ENCODE peak calls at places on chromosome 2, in six cellular contexts. G is foreskin fibroblast, E is SK-N-SH, T is neural progenitor cell, B is body of pancreas, N is fibroblast of lung. J is an unnamed sample.

GRCh38 chr2:169717691-169718063 is 16.0 kb upstream of the KLHL23 start:
- DNase-seq in N (no peak), T (no peak), B (no peak), E (no peak), G (no peak), J (no peak)

GRCh38 chr2:151891566-151892194 is 63.5 kb upstream of the ARL5A start:
- DNase-seq in B (no peak), G (no peak), N (no peak), E (no peak), T (no peak), J (no peak)

GRCh38 chr2:152012697-152013096 is 86.1 kb downstream of the CACNB4 start:
- DNase-seq in E (no peak), N (peak), G (peak), B (no peak), T (no peak), J (no peak)

GRCh38 chr2:41772697-41773096 is 275.1 kb upstream of the PKDCC start:
- DNase-seq in B (no peak), T (no peak), G (no peak), N (no peak), E (no peak), J (no peak)

GRCh38 chr2:204655101-204655500 is 109.8 kb downstream of the PARD3B start:
- DNase-seq in N (peak), B (no peak), E (no peak), G (peak), T (no peak), J (no peak)

GRCh38 chr2:239826376-239826775 is 198.8 kb downstream of the NDUFA10 start:
- DNase-seq in B (no peak), E (no peak), T (no peak), N (no peak), G (no peak), J (no peak)

GRCh38 chr2:20218331-20219320 is 6.3 kb downstream of the SDC1 start:
- DNase-seq in T (no peak), G (no peak), B (no peak), N (no peak), E (no peak), J (no peak)

GRCh38 chr2:38245114-38245641 is 131.9 kb downstream of the ATL2 start:
- DNase-seq in E (no peak), N (peak), T (no peak), B (no peak), G (no peak), J (no peak)

GRCh38 chr2:28314968-28315367 is 77.7 kb upstream of the FOSL2 start:
- DNase-seq in N (no peak), T (no peak), G (no peak), E (no peak), B (no peak), J (no peak)

GRCh38 chr2:73981081-73981968 is 3.4 kb upstream of the TET3 start:
- DNase-seq in E (peak), G (no peak), N (no peak), T (peak), B (no peak), J (peak)

GRCh38 chr2:106127776-106128268 is 66.3 kb downstream of the UXS1 start:
- DNase-seq in G (no peak), E (no peak), N (no peak), B (no peak), T (no peak), J (no peak)

GRCh38 chr2:146147448-146148012 is 1627.6 kb upstream of the ZEB2 start:
- DNase-seq in G (no peak), E (no peak), B (no peak), N (no peak), T (peak), J (no peak)

GRCh38 chr2:216090369-216090786 is 8.7 kb downstream of the TMEM169 start:
- DNase-seq in N (peak), B (no peak), T (no peak), E (no peak), G (no peak), J (peak)

GRCh38 chr2:219308142-219309093 is 783 bp downstream of the PTPRN start:
- DNase-seq in T (peak), N (peak), G (peak), E (peak), B (peak), J (peak)

GRCh38 chr2:155727097-155727906 is 605.2 kb downstream of the NR4A2 start:
- DNase-seq in G (no peak), N (peak), B (no peak), T (no peak), E (no peak), J (no peak)
- TF ChIP-seq CTCF in G (no peak), N (no peak), B (no peak), T (no peak), E (no peak), J (no peak)

GRCh38 chr2:54052825-54053718 is 62.3 kb upstream of the ACYP2 start:
- DNase-seq in N (no peak), E (no peak), B (no peak), T (peak), G (no peak), J (no peak)
- TF ChIP-seq CTCF in N (no peak), E (no peak), B (no peak), T (peak), G (peak), J (peak)

GRCh38 chr2:167595021-167595420 is 652.4 kb downstream of the STK39 start:
- DNase-seq in N (no peak), G (no peak), E (no peak), T (no peak), B (no peak), J (no peak)
- TF ChIP-seq CTCF in N (no peak), G (no peak), E (no peak), T (peak), B (no peak), J (no peak)

GRCh38 chr2:112542974-112543760 is 902 bp downstream of the POLR1B start:
- DNase-seq in B (no peak), E (peak), T (peak), G (no peak), N (peak), J (no peak)
- TF ChIP-seq CTCF in B (no peak), E (peak), T (no peak), G (no peak), N (no peak), J (no peak)

GRCh38 chr2:237791977-237792727 is 6.4 kb upstream of the RBM44 start:
- DNase-seq in B (no peak), G (peak), T (peak), E (no peak), N (no peak), J (no peak)
- TF ChIP-seq CTCF in B (no peak), G (peak), T (peak), E (peak), N (peak), J (no peak)

DNA sequence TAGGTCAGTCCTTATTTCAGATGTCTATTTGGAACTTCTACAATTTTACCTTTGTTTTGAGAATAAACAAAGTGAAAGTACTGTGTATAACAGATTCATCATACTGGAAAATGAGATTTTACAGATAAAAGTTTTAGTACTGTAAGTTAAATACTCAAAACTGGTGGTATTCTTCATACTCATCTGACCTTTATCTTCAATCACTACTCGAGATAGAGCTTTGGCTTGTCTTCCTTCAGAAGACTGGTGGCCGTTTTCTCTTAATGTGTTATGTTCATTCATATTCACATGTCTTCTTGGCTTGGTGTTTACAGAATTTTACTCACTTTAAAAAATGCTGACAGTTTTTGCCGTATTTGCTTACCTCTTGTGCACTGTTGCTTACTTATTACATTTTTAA is 2.1 kb downstream of the SPOPL start:
- DNase-seq in G (no peak), B (no peak), T (no peak), E (no peak), N (no peak), J (no peak)
- TF ChIP-seq CTCF in G (no peak), B (no peak), T (no peak), E (no peak), N (no peak), J (no peak)

DNA sequence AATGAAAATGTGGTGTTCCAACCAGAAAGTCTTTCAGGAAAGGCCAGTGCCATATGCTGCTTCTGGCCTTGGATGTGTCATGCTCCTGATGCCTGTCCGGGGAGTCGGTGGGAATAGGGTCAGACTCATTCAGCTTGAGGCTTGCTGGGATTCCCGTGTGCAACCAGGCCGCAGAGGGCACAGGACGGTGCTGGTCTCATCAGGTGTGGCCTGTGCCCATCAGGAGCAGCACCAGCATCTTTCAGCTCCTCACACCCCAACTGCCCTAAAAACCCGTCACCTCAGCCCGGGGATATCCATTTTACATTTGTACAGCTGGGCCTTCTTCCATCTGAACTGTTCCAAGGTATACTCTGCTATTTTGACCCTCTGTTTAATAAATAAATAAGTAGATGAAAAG is 13.3 kb upstream of the CNNM3 start:
- DNase-seq in B (no peak), G (no peak), E (peak), T (no peak), N (no peak), J (no peak)
- TF ChIP-seq CTCF in B (no peak), G (no peak), E (no peak), T (no peak), N (no peak), J (no peak)

J was measured in GM10248.